ENCODE peak calls at places on chromosomes 7 and 10, in six cellular contexts. B is GM06990, M is BJ, W is dorsolateral prefrontal cortex, O is left ventricle myocardium inferior, V is GM23338. L is an unnamed sample.

GRCh38 chr10:31906039-31906438 is 22.6 kb downstream of the ARHGAP12 start:
- DNase-seq in B (no peak), M (no peak), W (no peak), O (no peak), V (no peak), L (no peak)

GRCh38 chr7:150417239-150417638 is 33.2 kb upstream of the GIMAP8 start:
- DNase-seq in B (no peak), M (no peak), W (peak; percentile 4), O (no peak), V (no peak), L (no peak)

GRCh38 chr10:5666324-5667220 is at the start of gene ASB13:
- DNase-seq in B (peak; percentile 32), M (no peak), W (peak; percentile 74), O (peak; percentile 81), V (peak; percentile 87), L (peak; percentile 52)

GRCh38 chr7:34457329-34457728 is 200.7 kb upstream of the NPSR1 start:
- DNase-seq in B (no peak), M (no peak), W (no peak), O (no peak), V (peak; percentile 32), L (no peak)

GRCh38 chr10:131870831-131871672 is 29.8 kb upstream of the PPP2R2D start:
- DNase-seq in B (no peak), M (no peak), W (no peak), O (no peak), V (no peak), L (no peak)

GRCh38 chr7:20438665-20439376 is 108.1 kb downstream of the ITGB8 start:
- DNase-seq in B (peak; percentile 29), M (no peak), W (no peak), O (no peak), V (no peak), L (no peak)

GRCh38 chr7:26681819-26682418 is 182.5 kb downstream of the SKAP2 start:
- DNase-seq in B (no peak), M (no peak), W (no peak), O (no peak), V (peak; percentile 43), L (no peak)

GRCh38 chr7:17622443-17622842 is 317.9 kb downstream of the SNX13 start:
- DNase-seq in B (no peak), M (no peak), W (no peak), O (no peak), V (no peak), L (no peak)

GRCh38 chr10:114131094-114131493 is 42.9 kb downstream of the CCDC186 start:
- DNase-seq in B (peak; percentile 14), M (no peak), W (no peak), O (no peak), V (no peak), L (no peak)

GRCh38 chr10:116608683-116609594 is 11.8 kb upstream of the PNLIPRP2 start:
- DNase-seq in B (no peak), M (no peak), W (no peak), O (no peak), V (peak; percentile 46), L (no peak)

GRCh38 chr7:138668197-138668596 is 33.0 kb downstream of the SVOPL start:
- DNase-seq in B (no peak), M (no peak), W (no peak), O (no peak), V (peak; percentile 72), L (no peak)

GRCh38 chr7:26858735-26859134 is 5.7 kb downstream of the SKAP2 start:
- DNase-seq in B (no peak), M (no peak), W (no peak), O (no peak), V (peak; percentile 46), L (no peak)

GRCh38 chr10:2111936-2112335 is 374.6 kb upstream of the ADARB2 start:
- DNase-seq in B (no peak), M (no peak), W (no peak), O (no peak), V (peak; percentile 3), L (no peak)

GRCh38 chr10:58531084-58531695 is 18.5 kb downstream of the BICC1 start:
- DNase-seq in B (peak; percentile 12), M (no peak), W (no peak), O (no peak), V (peak; percentile 86), L (peak; percentile 73)

GRCh38 chr7:40990841-40991240 is 712.0 kb downstream of the INHBA start:
- DNase-seq in B (no peak), M (no peak), W (no peak), O (no peak), V (no peak), L (no peak)

GRCh38 chr7:96397936-96398596 is 76.2 kb upstream of the SLC25A13 start:
- DNase-seq in B (no peak), M (no peak), W (no peak), O (no peak), V (peak; percentile 51), L (no peak)

GRCh38 chr10:31075434-31075833 is 43.8 kb upstream of the ZNF438 start:
- DNase-seq in B (no peak), M (peak; percentile 95), W (no peak), O (no peak), V (no peak), L (no peak)

GRCh38 chr7:98110249-98111022 is 3.8 kb downstream of the LMTK2 start:
- DNase-seq in B (no peak), M (no peak), W (no peak), O (no peak), V (peak; percentile 53), L (no peak)

GRCh38 chr7:129778770-129779601 is 167.5 kb downstream of the NRF1 start:
- DNase-seq in B (no peak), M (no peak), W (no peak), O (no peak), V (no peak), L (no peak)

GRCh38 chr7:13880789-13881188 is 108.7 kb downstream of the ETV1 start:
- DNase-seq in B (no peak), M (peak; percentile 63), W (no peak), O (no peak), V (no peak), L (no peak)

GRCh38 chr10:11035318-11035920 is 17.7 kb downstream of the CELF2 start:
- DNase-seq in B (no peak), M (peak; percentile 17), W (no peak), O (no peak), V (peak; percentile 59), L (no peak)

GRCh38 chr7:41912851-41913580 is 210.1 kb upstream of the INHBA start:
- DNase-seq in B (no peak), M (no peak), W (no peak), O (no peak), V (no peak), L (no peak)

GRCh38 chr7:55065511-55066229 is 46.9 kb downstream of the EGFR start:
- DNase-seq in B (no peak), M (no peak), W (no peak), O (no peak), V (peak; percentile 56), L (no peak)

GRCh38 chr10:77686096-77686495 is 48.5 kb upstream of the KCNMA1 start:
- DNase-seq in B (no peak), M (no peak), W (no peak), O (no peak), V (no peak), L (no peak)

GRCh38 chr7:122352454-122352853 is 47.9 kb upstream of the FEZF1 start:
- DNase-seq in B (no peak), M (no peak), W (no peak), O (no peak), V (peak; percentile 16), L (no peak)

GRCh38 chr7:106070201-106070551 is 41.9 kb downstream of the SYPL1 start:
- DNase-seq in B (no peak), M (no peak), W (no peak), O (no peak), V (no peak), L (no peak)

GRCh38 chr10:19651549-19651948 is 164.7 kb upstream of the PLXDC2 start:
- DNase-seq in B (no peak), M (peak; percentile 88), W (no peak), O (no peak), V (no peak), L (no peak)

GRCh38 chr7:15554744-15555143 is 7.1 kb downstream of the AGMO start:
- DNase-seq in B (no peak), M (no peak), W (no peak), O (no peak), V (no peak), L (no peak)

GRCh38 chr7:25812086-25812855 is 339.7 kb upstream of the NFE2L3 start:
- DNase-seq in B (no peak), M (no peak), W (no peak), O (no peak), V (no peak), L (no peak)

DNA sequence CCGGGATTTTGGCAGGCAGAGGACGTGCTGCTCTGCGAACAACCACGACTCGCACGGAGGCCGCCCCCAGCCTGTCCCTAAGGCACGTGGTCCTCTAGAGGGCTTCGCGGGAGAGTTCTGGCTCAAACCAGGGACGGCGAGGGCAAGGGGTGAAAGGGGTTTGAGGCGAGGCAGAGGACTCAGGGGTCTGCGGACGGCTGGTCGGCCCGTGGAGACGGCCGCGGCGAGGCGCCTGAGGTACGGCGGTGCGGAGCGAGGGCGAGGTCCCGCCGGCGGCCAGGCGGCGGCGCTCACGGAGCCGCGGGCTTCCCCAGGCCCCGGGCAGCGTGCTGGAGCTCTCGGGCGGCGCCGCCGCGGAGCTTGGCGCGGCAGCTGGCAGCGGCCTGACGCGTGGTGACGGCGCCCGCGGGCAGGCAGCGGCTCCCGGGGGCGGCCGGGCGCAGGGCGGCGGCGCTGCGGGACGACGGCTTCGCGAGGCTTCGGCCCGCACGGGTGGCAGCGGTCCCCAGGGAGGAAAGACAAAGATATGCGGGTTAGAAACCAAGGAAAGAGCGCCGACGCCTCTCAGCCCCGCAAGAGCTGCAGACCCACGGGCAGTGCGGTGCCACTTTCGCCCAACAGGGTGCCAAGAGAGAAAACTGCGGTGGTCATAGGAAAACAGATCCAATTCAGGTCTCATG is 44.8 kb downstream of the ZNF800 start:
- DNase-seq in B (peak; percentile 82), M (no peak), W (peak; percentile 40), O (peak; percentile 64), V (peak; percentile 85), L (peak; percentile 59)
- TF ChIP-seq CTCF in B (peak; percentile 31), M (peak; percentile 48), W (peak; percentile 54), O (peak; percentile 64), V (no peak), L (peak; percentile 57)

GRCh38 chr10:56288403-56288802 is 72.7 kb downstream of the ZWINT start:
- DNase-seq in B (no peak), M (no peak), W (no peak), O (no peak), V (no peak), L (no peak)
- TF ChIP-seq CTCF in B (no peak), M (no peak), W (no peak), O (no peak), V (no peak), L (no peak)

GRCh38 chr10:75099952-75100763 is 11.3 kb upstream of the SAMD8 start:
- DNase-seq in B (peak; percentile 69), M (no peak), W (peak; percentile 81), O (peak; percentile 81), V (peak; percentile 91), L (peak; percentile 89)
- TF ChIP-seq CTCF in B (peak; percentile 96), M (peak; percentile 94), W (peak; percentile 99), O (peak; percentile 99), V (peak; percentile 83), L (peak; percentile 99)

DNA sequence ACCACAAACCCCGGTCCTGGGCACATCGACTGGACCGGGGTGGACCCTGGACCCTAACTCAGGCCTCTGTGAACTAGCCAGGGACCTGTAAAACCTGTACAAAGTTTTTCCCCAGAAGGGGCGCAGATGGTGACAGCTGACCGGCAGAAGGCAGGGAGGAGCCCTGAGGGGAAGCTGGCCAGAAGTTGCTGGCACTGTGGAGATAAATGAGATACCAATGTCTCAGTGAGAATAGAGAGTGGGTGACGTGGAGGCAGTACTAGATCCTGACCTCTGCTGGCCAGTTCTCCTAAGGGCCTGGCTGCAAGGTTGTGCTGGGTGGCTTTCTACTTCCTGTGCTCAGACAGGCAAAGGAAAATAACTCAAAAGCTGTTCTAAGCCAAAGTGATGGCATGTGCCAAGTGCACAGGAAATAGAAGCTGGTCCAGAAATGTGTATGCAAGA is 10.6 kb upstream of the TSPAN14 start:
- DNase-seq in B (no peak), M (no peak), W (no peak), O (no peak), V (peak; percentile 37), L (no peak)
- TF ChIP-seq CTCF in B (peak; percentile 54), M (peak; percentile 58), W (peak; percentile 25), O (peak; percentile 67), V (peak; percentile 41), L (peak; percentile 39)